ENCODE peak calls at places on chromosomes 7 and 10, in four cellular contexts. J, Y, B and F are unnamed samples.

GRCh38 chr7:130432886-130433285 is 7.9 kb downstream of the CEP41 start:
- DNase-seq in J (peak), Y (no peak), B (peak), F (no peak)

GRCh38 chr10:76051007-76051936 is 619.8 kb downstream of the LRMDA start:
- DNase-seq in J (no peak), Y (no peak), B (no peak), F (no peak)

GRCh38 chr10:100621360-100622205 is 85.8 kb downstream of the HIF1AN start:
- DNase-seq in J (peak), Y (no peak), B (peak), F (peak)

GRCh38 chr7:11155883-11156282 is 182.2 kb downstream of the PHF14 start:
- DNase-seq in J (peak), Y (no peak), B (no peak), F (no peak)

GRCh38 chr7:36155811-36156361 is 2.8 kb downstream of the EEPD1 start:
- DNase-seq in J (peak), Y (no peak), B (peak), F (no peak)

GRCh38 chr10:103295391-103296044 is 18.6 kb downstream of the INA start:
- DNase-seq in J (peak), Y (no peak), B (peak), F (no peak)

GRCh38 chr10:95618101-95618500 is 38.4 kb downstream of the ALDH18A1 start:
- DNase-seq in J (no peak), Y (no peak), B (no peak), F (no peak)

GRCh38 chr7:1749864-1750466 is 79.9 kb downstream of the ELFN1 start:
- DNase-seq in J (no peak), Y (no peak), B (peak), F (no peak)

GRCh38 chr10:95241533-95241932 is 47.5 kb downstream of the ACSM6 start:
- DNase-seq in J (no peak), Y (no peak), B (peak), F (no peak)

GRCh38 chr7:68364871-68365625 is 1233.2 kb upstream of the AUTS2 start:
- DNase-seq in J (no peak), Y (no peak), B (peak), F (no peak)

GRCh38 chr10:66924674-66925345 is 1.0 kb upstream of the LRRTM3 start:
- DNase-seq in J (peak), Y (no peak), B (no peak), F (no peak)

GRCh38 chr7:494261-494687 is 25.4 kb downstream of the PDGFA start:
- DNase-seq in J (no peak), Y (no peak), B (no peak), F (no peak)